ENCODE peak calls at places on chromosomes 11 and 22, in four cellular contexts. X, R, K and P are unnamed samples.

GRCh38 chr11:126840201-126840886 is 160.2 kb downstream of the KIRREL3 start:
- DNase-seq in X (no peak), R (no peak), K (peak), P (peak)

GRCh38 chr11:8068605-8069221 is 12.3 kb upstream of the TUB start:
- DNase-seq in X (no peak), R (peak), K (peak), P (peak)

GRCh38 chr11:35178067-35178805 is 39.3 kb downstream of the CD44 start:
- DNase-seq in X (no peak), R (no peak), K (peak), P (no peak)

GRCh38 chr22:24994070-24994763 is 41.7 kb downstream of the KIAA1671 start:
- DNase-seq in X (no peak), R (no peak), K (no peak), P (peak)

GRCh38 chr11:65355013-65355775 is 643 bp downstream of the TIGD3 start:
- DNase-seq in X (peak), R (no peak), K (no peak), P (no peak)

GRCh38 chr22:30636226-30637077 is 871 bp downstream of the SLC35E4 start:
- DNase-seq in X (no peak), R (no peak), K (peak), P (no peak)

GRCh38 chr22:26617251-26618199 is at the start of gene CRYBB1:
- DNase-seq in X (no peak), R (no peak), K (peak), P (no peak)

GRCh38 chr11:1307163-1307870 is 2.1 kb downstream of the TOLLIP start:
- DNase-seq in X (no peak), R (no peak), K (no peak), P (no peak)

GRCh38 chr11:30585067-30585891 is 874 bp downstream of the MPPED2 start:
- DNase-seq in X (no peak), R (no peak), K (no peak), P (no peak)

GRCh38 chr11:75350743-75351540 is 519 bp downstream of the ARRB1 start:
- DNase-seq in X (no peak), R (no peak), K (peak), P (no peak)

GRCh38 chr11:57638005-57638760 is 11.5 kb downstream of the YPEL4 start:
- DNase-seq in X (peak), R (peak), K (peak), P (peak)

GRCh38 chr22:44845796-44846720 is 93.7 kb downstream of the ARHGAP8 start:
- DNase-seq in X (no peak), R (no peak), K (no peak), P (no peak)

GRCh38 chr11:66341502-66342126 is 3.3 kb downstream of the BRMS1 start:
- DNase-seq in X (no peak), R (no peak), K (no peak), P (no peak)

GRCh38 chr11:77199346-77199745 is 71.3 kb downstream of the MYO7A start:
- DNase-seq in X (no peak), R (no peak), K (no peak), P (no peak)